ENCODE peak calls at places on chromosomes 16 and 17, in four cellular contexts. K, S, Q and O are unnamed samples.
A peak's percentile ranks its signal among the peaks of the same experiment; 100 is the strongest.

GRCh38 chr16:11064846-11065245 is 120.5 kb downstream of the CLEC16A start:
- DNase-seq in K (no peak), S (no peak), Q (no peak), O (no peak)

GRCh38 chr17:80414508-80414802 is 512 bp upstream of the ENDOV start:
- DNase-seq in K (no peak), S (peak; percentile 82), Q (no peak), O (no peak)

GRCh38 chr17:70519300-70519699 is 350.0 kb downstream of the KCNJ2 start:
- DNase-seq in K (no peak), S (no peak), Q (no peak), O (no peak)

GRCh38 chr17:69874220-69874670 is 200.8 kb upstream of the KCNJ16 start:
- DNase-seq in K (no peak), S (no peak), Q (no peak), O (no peak)

GRCh38 chr16:72241930-72242329 is 70.0 kb upstream of the PMFBP1 start:
- DNase-seq in K (no peak), S (no peak), Q (no peak), O (no peak)

GRCh38 chr17:57689254-57689653 is 55.8 kb downstream of the CCDC182 start:
- DNase-seq in K (no peak), S (no peak), Q (no peak), O (no peak)

GRCh38 chr17:35089846-35090193 is 26.3 kb upstream of the RFFL start:
- DNase-seq in K (no peak), S (no peak), Q (no peak), O (no peak)

GRCh38 chr16:49399594-49400364 is 26.2 kb downstream of the C16orf78 start:
- DNase-seq in K (no peak), S (no peak), Q (no peak), O (peak; percentile 64)

GRCh38 chr17:72219136-72219823 is 98.5 kb downstream of the SOX9 start:
- DNase-seq in K (no peak), S (no peak), Q (no peak), O (no peak)

GRCh38 chr17:55067697-55068439 is 99.3 kb downstream of the STXBP4 start:
- DNase-seq in K (no peak), S (no peak), Q (no peak), O (no peak)

GRCh38 chr17:81400154-81400938 is 5.1 kb downstream of the BAHCC1 start:
- DNase-seq in K (no peak), S (no peak), Q (no peak), O (no peak)

GRCh38 chr16:66381585-66382170 is 15.2 kb downstream of the CDH5 start:
- DNase-seq in K (no peak), S (peak; percentile 7), Q (peak; percentile 9), O (no peak)

GRCh38 chr17:56185905-56186783 is 32.9 kb downstream of the ANKFN1 start:
- DNase-seq in K (no peak), S (no peak), Q (no peak), O (no peak)

GRCh38 chr17:29577778-29578211 is 9.3 kb downstream of the TP53I13 start:
- DNase-seq in K (no peak), S (peak; percentile 85), Q (no peak), O (no peak)

GRCh38 chr16:84952335-84953050 is 58.8 kb downstream of the ZDHHC7 start:
- DNase-seq in K (no peak), S (peak; percentile 88), Q (peak; percentile 70), O (no peak)

GRCh38 chr17:49573510-49574282 is 2.0 kb upstream of the NXPH3 start:
- DNase-seq in K (no peak), S (peak; percentile 68), Q (no peak), O (no peak)

GRCh38 chr17:69908599-69909368 is 166.2 kb upstream of the KCNJ16 start:
- DNase-seq in K (no peak), S (no peak), Q (no peak), O (no peak)

GRCh38 chr17:49575524-49576120 is at the start of gene NXPH3:
- DNase-seq in K (no peak), S (peak; percentile 90), Q (peak; percentile 65), O (peak; percentile 75)

GRCh38 chr17:7842950-7843535 is 9.0 kb downstream of the KDM6B start:
- DNase-seq in K (no peak), S (peak; percentile 95), Q (peak; percentile 88), O (peak; percentile 95)

GRCh38 chr17:79242873-79243602 is 168.4 kb downstream of the ENGASE start:
- DNase-seq in K (no peak), S (no peak), Q (no peak), O (no peak)

GRCh38 chr16:8962393-8963009 is 1.2 kb downstream of the USP7 start:
- DNase-seq in K (peak; percentile 14), S (no peak), Q (peak; percentile 45), O (no peak)

GRCh38 chr17:77829871-77830799 is 128.4 kb upstream of the TNRC6C start:
- DNase-seq in K (no peak), S (peak; percentile 92), Q (no peak), O (no peak)

GRCh38 chr17:9253308-9253707 is 232.0 kb downstream of the NTN1 start:
- DNase-seq in K (no peak), S (no peak), Q (no peak), O (no peak)

GRCh38 chr17:51029568-51030463 is 90.9 kb downstream of the SPAG9 start:
- DNase-seq in K (no peak), S (no peak), Q (no peak), O (no peak)

GRCh38 chr16:66673691-66674090 is 22.9 kb downstream of the CMTM4 start:
- DNase-seq in K (no peak), S (no peak), Q (no peak), O (no peak)

GRCh38 chr17:64694207-64694606 is 32.1 kb upstream of the SMURF2 start:
- DNase-seq in K (no peak), S (peak; percentile 77), Q (peak; percentile 83), O (no peak)

GRCh38 chr17:13460646-13461045 is 141.1 kb downstream of the HS3ST3A1 start:
- DNase-seq in K (no peak), S (no peak), Q (no peak), O (no peak)

GRCh38 chr17:63930951-63931575 is 1.1 kb downstream of the CD79B start:
- DNase-seq in K (no peak), S (peak; percentile 89), Q (peak; percentile 72), O (no peak)

GRCh38 chr16:67150058-67150832 is 553 bp downstream of the B3GNT9 start:
- DNase-seq in K (no peak), S (peak; percentile 91), Q (no peak), O (no peak)

GRCh38 chr17:31469959-31470358 is 78.5 kb downstream of the RAB11FIP4 start:
- DNase-seq in K (no peak), S (no peak), Q (no peak), O (no peak)

GRCh38 chr16:48605518-48606110 is 4.4 kb downstream of the N4BP1 start:
- DNase-seq in K (no peak), S (no peak), Q (no peak), O (peak; percentile 84)

GRCh38 chr16:89696598-89697128 is 4.8 kb downstream of the SPATA2L start:
- DNase-seq in K (no peak), S (no peak), Q (no peak), O (no peak)

GRCh38 chr17:9177212-9177611 is 155.9 kb downstream of the NTN1 start:
- DNase-seq in K (no peak), S (no peak), Q (no peak), O (no peak)

GRCh38 chr17:835263-835662 is 53.1 kb downstream of the MRM3 start:
- DNase-seq in K (no peak), S (no peak), Q (peak; percentile 42), O (no peak)